ENCODE peak calls at places on chromosomes 2 and 18, in five cellular contexts. N is SJSA1, U is pancreas, H is A549, B is Karpas-422. G is an unnamed sample.

GRCh38 chr18:34837769-34838194 is 127.7 kb downstream of the DTNA start:
- DNase-seq in N (no peak), U (no peak), H (no peak), B (no peak), G (no peak)

GRCh38 chr18:39872566-39872965 is 2082.5 kb upstream of the PIK3C3 start:
- DNase-seq in N (no peak), U (no peak), H (no peak), B (no peak), G (no peak)

GRCh38 chr2:75632091-75632704 is 14.4 kb upstream of the MRPL19 start:
- DNase-seq in N (no peak), U (no peak), H (no peak), B (no peak), G (no peak)

GRCh38 chr2:205695460-205695979 is 13.2 kb downstream of the NRP2 start:
- DNase-seq in N (no peak), U (no peak), H (no peak), B (no peak), G (no peak)

GRCh38 chr2:222794585-222795579 is 66.0 kb upstream of the ACSL3 start:
- DNase-seq in N (no peak), U (no peak), H (no peak), B (no peak), G (peak; percentile 71)

GRCh38 chr2:45342-46130 is 769 bp downstream of the FAM110C start:
- DNase-seq in N (no peak), U (peak; percentile 41), H (peak; percentile 15), B (no peak), G (no peak)

GRCh38 chr18:78406743-78407455 is 572.7 kb upstream of the SALL3 start:
- DNase-seq in N (no peak), U (no peak), H (no peak), B (no peak), G (no peak)

GRCh38 chr2:32564417-32565035 is 63.3 kb upstream of the TTC27 start:
- DNase-seq in N (no peak), U (no peak), H (no peak), B (no peak), G (peak; percentile 28)

GRCh38 chr2:99421469-99421868 is 68.3 kb downstream of the REV1 start:
- DNase-seq in N (no peak), U (no peak), H (no peak), B (no peak), G (no peak)

GRCh38 chr2:233034-233433 is 30.8 kb downstream of the SH3YL1 start:
- DNase-seq in N (no peak), U (no peak), H (no peak), B (no peak), G (peak; percentile 42)

GRCh38 chr2:32772623-32773221 is 144.9 kb downstream of the TTC27 start:
- DNase-seq in N (no peak), U (no peak), H (peak; percentile 43), B (peak; percentile 74), G (peak; percentile 40)

GRCh38 chr2:37871453-37872191 is 53.5 kb upstream of the RMDN2 start:
- DNase-seq in N (no peak), U (no peak), H (no peak), B (no peak), G (no peak)

GRCh38 chr2:59398081-59398480 is 1155.4 kb downstream of the BCL11A start:
- DNase-seq in N (no peak), U (no peak), H (no peak), B (no peak), G (no peak)

GRCh38 chr2:137138263-137138662 is 372.9 kb downstream of the THSD7B start:
- DNase-seq in N (no peak), U (no peak), H (no peak), B (no peak), G (no peak)

GRCh38 chr2:239519081-239519920 is 118.5 kb upstream of the HDAC4 start:
- DNase-seq in N (no peak), U (no peak), H (no peak), B (no peak), G (no peak)

GRCh38 chr2:122417114-122417513 is 661.7 kb downstream of the TSN start:
- DNase-seq in N (no peak), U (no peak), H (no peak), B (no peak), G (no peak)

GRCh38 chr18:50970006-50970405 is 2.2 kb downstream of the ELAC1 start:
- DNase-seq in N (no peak), U (peak; percentile 63), H (no peak), B (no peak), G (no peak)

GRCh38 chr2:24892928-24893327 is 27.1 kb downstream of the ADCY3 start:
- DNase-seq in N (no peak), U (no peak), H (no peak), B (no peak), G (no peak)

GRCh38 chr18:79326413-79327198 is 69.1 kb upstream of the NFATC1 start:
- DNase-seq in N (no peak), U (no peak), H (no peak), B (no peak), G (no peak)

GRCh38 chr2:160582481-160583161 is 89.0 kb upstream of the RBMS1 start:
- DNase-seq in N (peak; percentile 47), U (no peak), H (no peak), B (no peak), G (peak; percentile 54)

GRCh38 chr18:35804377-35804776 is 168.1 kb upstream of the RMP24 start:
- DNase-seq in N (no peak), U (no peak), H (no peak), B (no peak), G (no peak)

GRCh38 chr2:207311316-207312005 is 145.7 kb upstream of the KLF7 start:
- DNase-seq in N (no peak), U (no peak), H (peak; percentile 11), B (peak; percentile 48), G (no peak)

GRCh38 chr2:183034806-183035205 is 3.5 kb downstream of the NCKAP1 start:
- DNase-seq in N (no peak), U (no peak), H (no peak), B (no peak), G (no peak)

GRCh38 chr2:161122772-161123530 is 37.3 kb upstream of the TANK start:
- DNase-seq in N (peak; percentile 71), U (peak; percentile 36), H (peak; percentile 75), B (no peak), G (no peak)

GRCh38 chr2:217940261-217941220 is 62.3 kb downstream of the TNS1 start:
- DNase-seq in N (no peak), U (no peak), H (no peak), B (no peak), G (no peak)
- H3K4me3 ChIP-seq in N (no peak overlapping the region), U (peak overlapping the region; percentile 44), H (no peak overlapping the region), B (no peak overlapping the region), G (no peak overlapping the region)

DNA sequence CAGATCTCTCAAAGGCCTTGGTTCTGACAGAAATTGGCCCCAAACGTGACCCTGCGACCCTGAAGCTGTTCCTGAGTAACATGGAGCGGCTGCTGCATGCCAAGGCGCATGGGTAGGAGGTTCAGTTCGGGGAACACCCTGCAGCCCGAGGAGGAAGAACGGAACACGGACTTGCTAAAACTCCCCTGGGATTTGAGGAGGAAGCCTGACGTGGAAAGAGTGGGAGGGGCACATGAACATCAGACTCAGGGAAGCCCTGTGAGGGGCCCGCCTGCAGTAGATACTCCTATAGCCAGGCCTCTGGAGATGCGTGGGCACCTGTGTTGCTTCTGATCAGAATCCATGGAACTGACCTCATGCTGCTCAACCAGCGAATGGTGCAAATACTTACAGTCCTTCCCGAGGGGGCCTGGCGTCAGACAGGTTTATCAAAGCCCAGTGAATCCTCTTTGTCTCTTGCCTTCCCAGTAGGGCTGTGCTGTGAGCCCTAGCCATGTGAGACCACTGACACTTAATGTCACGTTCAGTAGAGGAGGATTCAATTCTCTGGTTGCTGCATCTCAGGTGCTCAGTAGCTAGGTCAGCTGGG is 46.8 kb downstream of the IMPA2 start:
- DNase-seq in N (no peak), U (no peak), H (no peak), B (no peak), G (no peak)
- H3K4me1 ChIP-seq in N (no peaks in the 10 kb centered on the region), U (peaks cover 22% of the 10 kb centered on the region), H (no peaks in the 10 kb centered on the region), B (no peaks in the 10 kb centered on the region), G (no peaks in the 10 kb centered on the region)

GRCh38 chr2:194385376-194385775 is 1271.7 kb upstream of the SLC39A10 start:
- DNase-seq in N (no peak), U (no peak), H (no peak), B (no peak), G (no peak)
- H3K9me3 ChIP-seq in N (peaks cover 4% of the 10 kb centered on the region), U (no peaks in the 10 kb centered on the region), H (peaks cover 10% of the 10 kb centered on the region), B (peaks cover 42% of the 10 kb centered on the region), G (no peaks in the 10 kb centered on the region)

GRCh38 chr2:4024561-4024960 is 321.2 kb downstream of the DCDC2C start:
- DNase-seq in N (no peak), U (no peak), H (no peak), B (no peak), G (no peak)

DNA sequence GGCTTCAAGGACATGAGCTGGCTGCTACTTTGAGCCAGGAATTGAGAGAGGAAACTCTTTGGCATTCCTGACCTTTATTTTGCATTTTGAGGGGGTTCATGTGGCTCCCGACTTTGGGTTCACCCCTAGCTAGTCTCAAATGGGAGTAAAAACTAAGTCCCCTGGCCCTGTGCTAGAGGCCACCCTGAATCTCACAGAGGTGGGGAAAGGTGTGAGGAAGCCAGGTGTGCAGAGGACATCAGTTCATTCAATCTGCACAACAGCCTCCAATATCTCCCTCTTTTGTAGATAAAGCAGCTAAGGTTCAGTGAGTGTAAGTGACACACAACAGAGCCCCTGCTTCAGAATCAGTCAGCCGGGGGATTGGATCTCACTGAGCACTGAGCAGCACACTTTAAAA is 325.7 kb downstream of the DCDC2C start:
- DNase-seq in N (no peak), U (no peak), H (no peak), B (no peak), G (no peak)
- H3K4me3 ChIP-seq in N (no peak overlapping the region), U (no peak overlapping the region), H (no peak overlapping the region), B (no peak overlapping the region), G (no peak overlapping the region)

GRCh38 chr2:172438064-172438421 is 10.7 kb downstream of the ITGA6 start:
- DNase-seq in N (no peak), U (no peak), H (no peak), B (no peak), G (no peak)
- H3K4me1 ChIP-seq in N (peaks cover 59% of the 10 kb centered on the region), U (peaks cover 88% of the 10 kb centered on the region), H (peaks cover 60% of the 10 kb centered on the region), B (peaks cover 9% of the 10 kb centered on the region), G (peaks cover 30% of the 10 kb centered on the region)

DNA sequence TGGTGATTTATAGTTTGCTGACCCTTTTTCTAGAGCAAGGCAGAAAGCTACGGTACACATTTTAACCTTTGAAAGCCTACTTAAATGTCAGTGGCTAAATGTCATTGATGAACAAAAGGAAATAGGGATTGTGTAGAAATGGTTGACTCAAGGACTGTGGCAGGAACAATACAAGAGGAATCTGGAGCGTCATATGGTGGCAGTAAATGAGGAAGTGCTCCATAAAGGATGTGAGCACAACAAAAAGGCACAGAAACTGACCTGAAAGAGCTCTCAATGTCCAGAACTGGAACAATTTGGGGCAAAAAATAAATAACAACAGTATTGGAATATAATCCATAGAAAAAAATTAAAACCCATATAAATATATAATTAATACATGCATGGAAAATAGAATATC is 443.9 kb upstream of the VRK2 start:
- DNase-seq in N (no peak), U (no peak), H (no peak), B (no peak), G (no peak)
- H3K9me3 ChIP-seq in N (no peaks in the 10 kb centered on the region), U (no peaks in the 10 kb centered on the region), H (no peaks in the 10 kb centered on the region), B (no peaks in the 10 kb centered on the region), G (no peaks in the 10 kb centered on the region)